ENCODE peak calls at places on chromosomes 2 and 18, in ten cellular contexts. K is stimulated activated CD8-positive, alpha-beta memory T cell treated with anti-CD3 and anti-CD28 coated beads, Interleukin-7, amount 100 ng/mL, for 24 hours; R is NCI-H1930; D is activated T-cell treated with anti-CD3 and anti-CD28 coated beads for 24 hours; X is KG1; N is RWPE2; J is PC-9; F is foreskin melanocyte; S is activated T-helper 1 cell treated with Interleukin-2 at 50 U/mL for 16 hours; H is posterior cingulate gyrus. Y is an unnamed sample.

GRCh38 chr2:54772110-54772509 is 48.6 kb downstream of the EML6 start:
- DNase-seq in K (no peak), R (no peak), D (no peak), X (no peak), N (no peak), J (peak), F (no peak), S (no peak), H (no peak), Y (no peak)

GRCh38 chr2:56505885-56506284 is 322.1 kb downstream of the CCDC85A start:
- DNase-seq in K (no peak), R (no peak), D (no peak), X (no peak), N (no peak), J (no peak), F (no peak), S (no peak), H (no peak), Y (no peak)

GRCh38 chr2:219253753-219254589 is at the start of gene TUBA4A:
- DNase-seq in K (peak), R (peak), D (peak), X (peak), N (peak), J (peak), F (no peak), S (peak), H (peak), Y (no peak)

GRCh38 chr18:24089626-24090337 is 49.1 kb upstream of the CABYR start:
- DNase-seq in K (no peak), R (peak), D (no peak), X (no peak), N (no peak), J (no peak), F (no peak), S (no peak), H (no peak), Y (no peak)

GRCh38 chr2:102755284-102755683 is 6.5 kb upstream of the TMEM182 start:
- DNase-seq in K (no peak), R (no peak), D (no peak), X (no peak), N (no peak), J (no peak), F (no peak), S (no peak), H (no peak), Y (no peak)

GRCh38 chr2:240434728-240435456 is 571 bp upstream of the GPC1 start:
- DNase-seq in K (peak), R (peak), D (peak), X (no peak), N (peak), J (peak), F (peak), S (peak), H (peak), Y (no peak)

GRCh38 chr2:74428675-74429074 is 7.1 kb downstream of the WDR54 start:
- DNase-seq in K (no peak), R (no peak), D (no peak), X (no peak), N (no peak), J (no peak), F (no peak), S (no peak), H (no peak), Y (no peak)

GRCh38 chr18:48875942-48876511 is 74.7 kb downstream of the SMAD7 start:
- DNase-seq in K (no peak), R (no peak), D (no peak), X (no peak), N (peak), J (no peak), F (no peak), S (no peak), H (no peak), Y (no peak)

GRCh38 chr2:65532937-65533336 is 100.5 kb upstream of the SPRED2 start:
- DNase-seq in K (no peak), R (no peak), D (no peak), X (no peak), N (no peak), J (no peak), F (no peak), S (no peak), H (no peak), Y (no peak)

GRCh38 chr2:137437386-137437785 is 526.9 kb upstream of the HNMT start:
- DNase-seq in K (no peak), R (no peak), D (no peak), X (no peak), N (no peak), J (no peak), F (no peak), S (no peak), H (no peak), Y (no peak)

GRCh38 chr2:138744709-138745108 is 35.5 kb downstream of the NXPH2 start:
- DNase-seq in K (no peak), R (no peak), D (no peak), X (no peak), N (no peak), J (no peak), F (no peak), S (no peak), H (no peak), Y (no peak)

GRCh38 chr2:197803033-197803444 is 1.4 kb upstream of the PLCL1 start:
- DNase-seq in K (no peak), R (peak), D (no peak), X (no peak), N (no peak), J (no peak), F (peak), S (no peak), H (no peak), Y (no peak)

GRCh38 chr2:81196933-81197628 is 892.5 kb upstream of the LRRTM1 start:
- DNase-seq in K (no peak), R (no peak), D (no peak), X (no peak), N (no peak), J (no peak), F (no peak), S (no peak), H (no peak), Y (no peak)

GRCh38 chr18:50163505-50163904 is 31.4 kb downstream of the MYO5B start:
- DNase-seq in K (no peak), R (no peak), D (no peak), X (no peak), N (no peak), J (peak), F (no peak), S (no peak), H (no peak), Y (no peak)

GRCh38 chr2:20264629-20265028 is 39.7 kb upstream of the SDC1 start:
- DNase-seq in K (no peak), R (no peak), D (no peak), X (no peak), N (no peak), J (no peak), F (no peak), S (no peak), H (no peak), Y (no peak)

GRCh38 chr2:236964291-236964690 is 121.4 kb upstream of the COPS8 start:
- DNase-seq in K (no peak), R (no peak), D (no peak), X (no peak), N (no peak), J (no peak), F (no peak), S (no peak), H (no peak), Y (no peak)

GRCh38 chr2:230942920-230943896 is 18.2 kb upstream of the GPR55 start:
- DNase-seq in K (no peak), R (no peak), D (peak), X (no peak), N (no peak), J (no peak), F (no peak), S (no peak), H (no peak), Y (no peak)

GRCh38 chr2:191565647-191566198 is 112.2 kb upstream of the NABP1 start:
- DNase-seq in K (no peak), R (no peak), D (no peak), X (peak), N (no peak), J (peak), F (no peak), S (no peak), H (no peak), Y (no peak)

GRCh38 chr2:38748857-38749804 is 2.0 kb downstream of the SRSF7 start:
- DNase-seq in K (no peak), R (no peak), D (no peak), X (no peak), N (no peak), J (no peak), F (no peak), S (no peak), H (no peak), Y (no peak)

Y was measured in keratinocyte.